ENCODE peak calls at places on chromosomes 6 and 20, in eight cellular contexts. P, D, B, T, S, A, V and X are unnamed samples.
A peak's percentile ranks its signal among the peaks of the same experiment; 100 is the strongest.

GRCh38 chr6:148441454-148441911 is 98.8 kb downstream of the SASH1 start:
- DNase-seq in P (no peak), D (no peak), B (no peak), T (no peak), S (no peak), A (peak; percentile 51), V (peak; percentile 80), X (no peak)

GRCh38 chr6:164453835-164454234 is 855.6 kb downstream of the C6orf118 start:
- DNase-seq in P (no peak), D (no peak), B (no peak), T (no peak), S (no peak), A (no peak), V (no peak), X (no peak)

GRCh38 chr6:25436760-25437159 is 157.6 kb downstream of the CARMIL1 start:
- DNase-seq in P (no peak), D (no peak), B (no peak), T (no peak), S (no peak), A (no peak), V (no peak), X (no peak)

GRCh38 chr20:34954905-34955231 is 738 bp downstream of the GSS start:
- DNase-seq in P (no peak), D (no peak), B (peak; percentile 46), T (no peak), S (peak; percentile 41), A (no peak), V (peak; percentile 65), X (peak; percentile 48)

GRCh38 chr6:96002912-96003311 is 12.9 kb upstream of the FUT9 start:
- DNase-seq in P (no peak), D (no peak), B (no peak), T (no peak), S (no peak), A (no peak), V (no peak), X (no peak)

GRCh38 chr20:20024942-20025341 is 7.8 kb downstream of the NAA20 start:
- DNase-seq in P (no peak), D (no peak), B (no peak), T (no peak), S (no peak), A (no peak), V (peak; percentile 61), X (no peak)

GRCh38 chr6:155530219-155530834 is 74.7 kb upstream of the NOX3 start:
- DNase-seq in P (no peak), D (no peak), B (no peak), T (no peak), S (no peak), A (no peak), V (peak; percentile 53), X (peak; percentile 7)

GRCh38 chr6:163392533-163392932 is 22.0 kb upstream of the QKI start:
- DNase-seq in P (no peak), D (no peak), B (peak; percentile 45), T (no peak), S (peak; percentile 59), A (no peak), V (peak; percentile 46), X (no peak)

GRCh38 chr20:59576216-59576953 is 28.0 kb upstream of the PHACTR3 start:
- DNase-seq in P (no peak), D (no peak), B (no peak), T (no peak), S (no peak), A (no peak), V (no peak), X (peak; percentile 81)

GRCh38 chr6:15239606-15240364 is 6.1 kb upstream of the JARID2 start:
- DNase-seq in P (no peak), D (no peak), B (no peak), T (no peak), S (no peak), A (no peak), V (no peak), X (no peak)

GRCh38 chr6:53067799-53068442 is 2.7 kb downstream of the FBXO9 start:
- DNase-seq in P (no peak), D (no peak), B (peak; percentile 70), T (no peak), S (no peak), A (no peak), V (no peak), X (no peak)

GRCh38 chr6:127164009-127164408 is 45.5 kb downstream of the RSPO3 start:
- DNase-seq in P (no peak), D (no peak), B (no peak), T (no peak), S (no peak), A (no peak), V (no peak), X (no peak)

GRCh38 chr6:138785980-138786379 is 9.9 kb upstream of the ECT2L start:
- DNase-seq in P (no peak), D (no peak), B (no peak), T (no peak), S (no peak), A (no peak), V (no peak), X (no peak)

GRCh38 chr6:143556529-143556928 is 45.0 kb upstream of the FUCA2 start:
- DNase-seq in P (no peak), D (no peak), B (no peak), T (no peak), S (no peak), A (peak; percentile 87), V (peak; percentile 97), X (no peak)

GRCh38 chr6:106745824-106746610 is 116.6 kb downstream of the QRSL1 start:
- DNase-seq in P (no peak), D (no peak), B (no peak), T (no peak), S (no peak), A (no peak), V (peak; percentile 76), X (no peak)

GRCh38 chr6:20312581-20312980 is 89.1 kb upstream of the E2F3 start:
- DNase-seq in P (no peak), D (no peak), B (no peak), T (no peak), S (no peak), A (no peak), V (no peak), X (no peak)

GRCh38 chr20:19775353-19776201 is 17.5 kb downstream of the RIN2 start:
- DNase-seq in P (no peak), D (peak; percentile 77), B (no peak), T (no peak), S (no peak), A (peak; percentile 95), V (peak; percentile 54), X (no peak)

GRCh38 chr6:73388433-73388799 is 6.2 kb upstream of the DDX43 start:
- DNase-seq in P (no peak), D (no peak), B (no peak), T (no peak), S (no peak), A (no peak), V (no peak), X (no peak)

GRCh38 chr20:47432251-47433210 is 69.2 kb upstream of the NCOA3 start:
- DNase-seq in P (no peak), D (no peak), B (no peak), T (no peak), S (no peak), A (no peak), V (no peak), X (no peak)

GRCh38 chr6:155311076-155311475 is 3.2 kb downstream of the TFB1M start:
- DNase-seq in P (no peak), D (no peak), B (no peak), T (no peak), S (no peak), A (no peak), V (no peak), X (no peak)

GRCh38 chr20:53940883-53941546 is 129.4 kb downstream of the BCAS1 start:
- DNase-seq in P (no peak), D (peak; percentile 49), B (no peak), T (peak; percentile 84), S (no peak), A (peak; percentile 63), V (peak; percentile 82), X (no peak)

GRCh38 chr6:21500894-21501293 is 92.7 kb upstream of the SOX4 start:
- DNase-seq in P (no peak), D (no peak), B (no peak), T (no peak), S (no peak), A (no peak), V (no peak), X (no peak)

GRCh38 chr6:217048-217659 is 75.1 kb upstream of the DUSP22 start:
- DNase-seq in P (no peak), D (peak; percentile 61), B (peak; percentile 81), T (no peak), S (no peak), A (no peak), V (no peak), X (peak; percentile 91)

GRCh38 chr6:74731921-74732320 is 473.9 kb downstream of the COL12A1 start:
- DNase-seq in P (no peak), D (no peak), B (no peak), T (no peak), S (no peak), A (no peak), V (peak; percentile 81), X (no peak)

GRCh38 chr20:10807013-10807412 is 133.2 kb upstream of the JAG1 start:
- DNase-seq in P (no peak), D (no peak), B (no peak), T (no peak), S (no peak), A (no peak), V (no peak), X (no peak)

GRCh38 chr6:135233676-135234491 is 52.8 kb downstream of the MYB start:
- DNase-seq in P (no peak), D (no peak), B (no peak), T (no peak), S (no peak), A (no peak), V (no peak), X (no peak)

GRCh38 chr20:50605136-50605535 is 86.2 kb downstream of the RIPOR3 start:
- DNase-seq in P (no peak), D (no peak), B (no peak), T (no peak), S (no peak), A (no peak), V (no peak), X (no peak)

GRCh38 chr6:35391240-35391968 is 49.0 kb downstream of the PPARD start:
- DNase-seq in P (no peak), D (no peak), B (no peak), T (peak; percentile 10), S (no peak), A (peak; percentile 47), V (peak; percentile 97), X (no peak)

GRCh38 chr6:15079288-15079817 is 166.5 kb upstream of the JARID2 start:
- DNase-seq in P (no peak), D (no peak), B (peak; percentile 48), T (no peak), S (no peak), A (no peak), V (no peak), X (no peak)

GRCh38 chr6:50361641-50362331 is 312.1 kb upstream of the DEFB112 start:
- DNase-seq in P (no peak), D (no peak), B (no peak), T (no peak), S (no peak), A (no peak), V (no peak), X (no peak)

GRCh38 chr6:135291288-135292116 is 110.4 kb downstream of the MYB start:
- DNase-seq in P (no peak), D (no peak), B (peak; percentile 46), T (no peak), S (no peak), A (no peak), V (peak; percentile 46), X (no peak)

GRCh38 chr6:125942677-125943527 is 13.7 kb upstream of the HINT3 start:
- DNase-seq in P (no peak), D (no peak), B (no peak), T (no peak), S (no peak), A (no peak), V (peak; percentile 31), X (no peak)

GRCh38 chr6:57177545-57178225 is 5.6 kb downstream of the BAG2 start:
- DNase-seq in P (no peak), D (no peak), B (no peak), T (peak; percentile 65), S (peak; percentile 55), A (no peak), V (no peak), X (no peak)

GRCh38 chr20:18513208-18513607 is 5.5 kb downstream of the SEC23B start:
- DNase-seq in P (no peak), D (no peak), B (no peak), T (no peak), S (no peak), A (no peak), V (no peak), X (no peak)